ENCODE peak calls at places on chromosomes 7 and 10, in five cellular contexts. One of them, this sample, is unnamed.

GRCh38 chr10:4984971-4985594 is 18.6 kb downstream of the AKR1C2 start:
- DNase-seq in stomach: no peak
- DNase-seq in aorta: no peak
- DNase-seq in mucosa of descending colon: no peak
- DNase-seq in lung: no peak
- DNase-seq in this sample: no peak

GRCh38 chr7:40008218-40008815 is 58.3 kb downstream of the CDK13 start:
- DNase-seq in stomach: no peak
- DNase-seq in aorta: no peak
- DNase-seq in mucosa of descending colon: no peak
- DNase-seq in lung: no peak
- DNase-seq in this sample: no peak

GRCh38 chr7:18153183-18153748 is 125.6 kb upstream of the PRPS1L1 start:
- DNase-seq in stomach: no peak
- DNase-seq in aorta: no peak
- DNase-seq in mucosa of descending colon: no peak
- DNase-seq in lung: no peak
- DNase-seq in this sample: peak

GRCh38 chr7:926061-927030 is 28.1 kb downstream of the ADAP1 start:
- DNase-seq in stomach: peak
- DNase-seq in aorta: peak
- DNase-seq in mucosa of descending colon: peak
- DNase-seq in lung: no peak
- DNase-seq in this sample: no peak

GRCh38 chr10:28945959-28946358 is 268.6 kb downstream of the BAMBI start:
- DNase-seq in stomach: no peak
- DNase-seq in aorta: no peak
- DNase-seq in mucosa of descending colon: no peak
- DNase-seq in lung: no peak
- DNase-seq in this sample: no peak

GRCh38 chr10:125392140-125392539 is 231.8 kb upstream of the CTBP2 start:
- DNase-seq in stomach: no peak
- DNase-seq in aorta: no peak
- DNase-seq in mucosa of descending colon: no peak
- DNase-seq in lung: no peak
- DNase-seq in this sample: no peak

GRCh38 chr10:12396567-12396966 is 47.2 kb downstream of the CAMK1D start:
- DNase-seq in stomach: no peak
- DNase-seq in aorta: no peak
- DNase-seq in mucosa of descending colon: no peak
- DNase-seq in lung: no peak
- DNase-seq in this sample: no peak

GRCh38 chr7:29239638-29240037 is 45.1 kb downstream of the CHN2 start:
- DNase-seq in stomach: no peak
- DNase-seq in aorta: no peak
- DNase-seq in mucosa of descending colon: peak
- DNase-seq in lung: no peak
- DNase-seq in this sample: no peak

GRCh38 chr10:91196268-91197043 is 24.0 kb upstream of the PCGF5 start:
- DNase-seq in stomach: no peak
- DNase-seq in aorta: no peak
- DNase-seq in mucosa of descending colon: no peak
- DNase-seq in lung: no peak
- DNase-seq in this sample: no peak

GRCh38 chr10:31977440-31978157 is 49.0 kb upstream of the ARHGAP12 start:
- DNase-seq in stomach: no peak
- DNase-seq in aorta: no peak
- DNase-seq in mucosa of descending colon: no peak
- DNase-seq in lung: no peak
- DNase-seq in this sample: no peak

GRCh38 chr10:10824611-10825148 is 193.0 kb upstream of the CELF2 start:
- DNase-seq in stomach: no peak
- DNase-seq in aorta: peak
- DNase-seq in mucosa of descending colon: no peak
- DNase-seq in lung: peak
- DNase-seq in this sample: peak

GRCh38 chr10:124381011-124381591 is 37.6 kb downstream of the OAT start:
- DNase-seq in stomach: no peak
- DNase-seq in aorta: peak
- DNase-seq in mucosa of descending colon: no peak
- DNase-seq in lung: no peak
- DNase-seq in this sample: no peak

GRCh38 chr10:14617850-14618249 is 156.8 kb downstream of the FAM107B start:
- DNase-seq in stomach: no peak
- DNase-seq in aorta: no peak
- DNase-seq in mucosa of descending colon: no peak
- DNase-seq in lung: no peak
- DNase-seq in this sample: no peak

GRCh38 chr10:124165827-124166226 is 72.4 kb upstream of the CHST15 start:
- DNase-seq in stomach: no peak
- DNase-seq in aorta: no peak
- DNase-seq in mucosa of descending colon: no peak
- DNase-seq in lung: no peak
- DNase-seq in this sample: no peak

GRCh38 chr7:45920543-45921380 is at the start of gene IGFBP3:
- DNase-seq in stomach: no peak
- DNase-seq in aorta: peak
- DNase-seq in mucosa of descending colon: peak
- DNase-seq in lung: no peak
- DNase-seq in this sample: peak

GRCh38 chr10:124949543-124949942 is 7.6 kb downstream of the ZRANB1 start:
- DNase-seq in stomach: no peak
- DNase-seq in aorta: no peak
- DNase-seq in mucosa of descending colon: no peak
- DNase-seq in lung: no peak
- DNase-seq in this sample: no peak

GRCh38 chr7:33459340-33459751 is 330.0 kb downstream of the BBS9 start:
- DNase-seq in stomach: no peak
- DNase-seq in aorta: no peak
- DNase-seq in mucosa of descending colon: peak
- DNase-seq in lung: no peak
- DNase-seq in this sample: peak

GRCh38 chr7:95509199-95509598 is 23.5 kb downstream of the ASB4 start:
- DNase-seq in stomach: no peak
- DNase-seq in aorta: no peak
- DNase-seq in mucosa of descending colon: peak
- DNase-seq in lung: no peak
- DNase-seq in this sample: no peak

GRCh38 chr7:105020926-105021325 is 6.9 kb downstream of the KMT2E start:
- DNase-seq in stomach: no peak
- DNase-seq in aorta: no peak
- DNase-seq in mucosa of descending colon: no peak
- DNase-seq in lung: no peak
- DNase-seq in this sample: no peak

GRCh38 chr10:61404771-61405170 is 48.4 kb downstream of the TMEM26 start:
- DNase-seq in stomach: no peak
- DNase-seq in aorta: no peak
- DNase-seq in mucosa of descending colon: no peak
- DNase-seq in lung: no peak
- DNase-seq in this sample: no peak

GRCh38 chr7:17462059-17462695 is 163.7 kb downstream of the AHR start:
- DNase-seq in stomach: no peak
- DNase-seq in aorta: no peak
- DNase-seq in mucosa of descending colon: no peak
- DNase-seq in lung: no peak
- DNase-seq in this sample: no peak

GRCh38 chr10:103476046-103476768 is 2.8 kb downstream of the CALHM3 start:
- DNase-seq in stomach: no peak
- DNase-seq in aorta: peak
- DNase-seq in mucosa of descending colon: no peak
- DNase-seq in lung: no peak
- DNase-seq in this sample: peak

GRCh38 chr10:124612611-124613498 is 131.3 kb downstream of the FAM53B start:
- DNase-seq in stomach: no peak
- DNase-seq in aorta: no peak
- DNase-seq in mucosa of descending colon: no peak
- DNase-seq in lung: no peak
- DNase-seq in this sample: peak

GRCh38 chr7:46695045-46695708 is 774.1 kb upstream of the IGFBP3 start:
- DNase-seq in stomach: peak
- DNase-seq in aorta: no peak
- DNase-seq in mucosa of descending colon: no peak
- DNase-seq in lung: no peak
- DNase-seq in this sample: no peak

GRCh38 chr10:78258303-78259030 is 224.8 kb downstream of the RPS24 start:
- DNase-seq in stomach: no peak
- DNase-seq in aorta: no peak
- DNase-seq in mucosa of descending colon: no peak
- DNase-seq in lung: peak
- DNase-seq in this sample: no peak

GRCh38 chr7:108167460-108167859 is 37.3 kb upstream of the LAMB4 start:
- DNase-seq in stomach: no peak
- DNase-seq in aorta: no peak
- DNase-seq in mucosa of descending colon: no peak
- DNase-seq in lung: no peak
- DNase-seq in this sample: no peak
- H3K4me3 ChIP-seq in stomach: peak
- H3K4me3 ChIP-seq in aorta: no peak
- H3K4me3 ChIP-seq in mucosa of descending colon: no peak
- H3K4me3 ChIP-seq in lung: no peak
- H3K4me3 ChIP-seq in this sample: no peak

GRCh38 chr7:53604201-53604600 is 568.8 kb downstream of the POM121L12 start:
- DNase-seq in stomach: no peak
- DNase-seq in aorta: no peak
- DNase-seq in mucosa of descending colon: no peak
- DNase-seq in lung: no peak
- DNase-seq in this sample: no peak

GRCh38 chr7:53611043-53611442 is 575.6 kb downstream of the POM121L12 start:
- DNase-seq in stomach: no peak
- DNase-seq in aorta: no peak
- DNase-seq in mucosa of descending colon: no peak
- DNase-seq in lung: no peak
- DNase-seq in this sample: no peak

GRCh38 chr7:53607961-53608360 is 572.5 kb downstream of the POM121L12 start:
- DNase-seq in stomach: no peak
- DNase-seq in aorta: no peak
- DNase-seq in mucosa of descending colon: no peak
- DNase-seq in lung: no peak
- DNase-seq in this sample: no peak

GRCh38 chr7:53609185-53609584 is 573.8 kb downstream of the POM121L12 start:
- DNase-seq in stomach: no peak
- DNase-seq in aorta: no peak
- DNase-seq in mucosa of descending colon: no peak
- DNase-seq in lung: no peak
- DNase-seq in this sample: no peak
- H3K4me3 ChIP-seq in stomach: no peak
- H3K4me3 ChIP-seq in aorta: no peak
- H3K4me3 ChIP-seq in mucosa of descending colon: no peak
- H3K4me3 ChIP-seq in lung: no peak
- H3K4me3 ChIP-seq in this sample: no peak

DNA sequence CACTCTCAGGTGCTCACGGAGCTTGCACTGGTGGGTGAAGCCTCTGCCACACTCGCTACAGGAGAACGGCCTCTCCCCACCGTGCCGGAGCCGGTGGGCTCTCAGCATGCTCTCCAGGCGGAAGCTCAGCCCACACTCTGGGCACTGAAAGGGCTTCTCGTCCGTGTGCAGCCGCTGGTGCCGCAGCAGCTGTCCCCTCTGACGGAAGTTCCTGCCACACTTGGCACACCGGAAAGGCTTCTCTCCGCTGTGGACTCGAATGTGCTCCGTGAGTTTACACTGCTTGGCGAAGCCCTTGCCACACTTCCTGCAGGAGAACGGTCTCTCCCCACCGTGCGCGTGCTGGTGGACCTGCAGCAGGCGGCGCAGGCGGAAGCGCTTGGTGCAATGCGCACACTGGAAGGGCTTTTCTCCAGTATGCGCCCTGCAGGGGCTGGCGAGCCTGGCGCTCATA is 19.3 kb downstream of the ZNF786 start:
- DNase-seq in stomach: no peak
- DNase-seq in aorta: peak
- DNase-seq in mucosa of descending colon: no peak
- DNase-seq in lung: no peak
- DNase-seq in this sample: no peak
- H3K4me3 ChIP-seq in stomach: no peak
- H3K4me3 ChIP-seq in aorta: no peak
- H3K4me3 ChIP-seq in mucosa of descending colon: no peak
- H3K4me3 ChIP-seq in lung: no peak
- H3K4me3 ChIP-seq in this sample: peak

GRCh38 chr10:114239117-114239993 is at the start of gene VWA2:
- DNase-seq in stomach: peak
- DNase-seq in aorta: no peak
- DNase-seq in mucosa of descending colon: peak
- DNase-seq in lung: peak
- DNase-seq in this sample: peak
- H3K4me3 ChIP-seq in stomach: peak
- H3K4me3 ChIP-seq in aorta: peak
- H3K4me3 ChIP-seq in mucosa of descending colon: no peak
- H3K4me3 ChIP-seq in lung: peak
- H3K4me3 ChIP-seq in this sample: peak

GRCh38 chr7:13980474-13980873 is 9.0 kb downstream of the ETV1 start:
- DNase-seq in stomach: no peak
- DNase-seq in aorta: no peak
- DNase-seq in mucosa of descending colon: no peak
- DNase-seq in lung: no peak
- DNase-seq in this sample: no peak
- H3K4me3 ChIP-seq in stomach: no peak
- H3K4me3 ChIP-seq in aorta: no peak
- H3K4me3 ChIP-seq in mucosa of descending colon: no peak
- H3K4me3 ChIP-seq in lung: no peak
- H3K4me3 ChIP-seq in this sample: no peak

GRCh38 chr7:151787348-151787747 is 89.6 kb downstream of the PRKAG2 start:
- DNase-seq in stomach: no peak
- DNase-seq in aorta: no peak
- DNase-seq in mucosa of descending colon: no peak
- DNase-seq in lung: no peak
- DNase-seq in this sample: no peak

GRCh38 chr7:151783958-151784575 is 92.8 kb downstream of the PRKAG2 start:
- DNase-seq in stomach: no peak
- DNase-seq in aorta: peak
- DNase-seq in mucosa of descending colon: no peak
- DNase-seq in lung: no peak
- DNase-seq in this sample: no peak

GRCh38 chr7:151784843-151785680 is 91.9 kb downstream of the PRKAG2 start:
- DNase-seq in stomach: no peak
- DNase-seq in aorta: peak
- DNase-seq in mucosa of descending colon: no peak
- DNase-seq in lung: no peak
- DNase-seq in this sample: no peak

GRCh38 chr7:151786241-151786640 is 90.7 kb downstream of the PRKAG2 start:
- DNase-seq in stomach: no peak
- DNase-seq in aorta: peak
- DNase-seq in mucosa of descending colon: no peak
- DNase-seq in lung: no peak
- DNase-seq in this sample: no peak

DNA sequence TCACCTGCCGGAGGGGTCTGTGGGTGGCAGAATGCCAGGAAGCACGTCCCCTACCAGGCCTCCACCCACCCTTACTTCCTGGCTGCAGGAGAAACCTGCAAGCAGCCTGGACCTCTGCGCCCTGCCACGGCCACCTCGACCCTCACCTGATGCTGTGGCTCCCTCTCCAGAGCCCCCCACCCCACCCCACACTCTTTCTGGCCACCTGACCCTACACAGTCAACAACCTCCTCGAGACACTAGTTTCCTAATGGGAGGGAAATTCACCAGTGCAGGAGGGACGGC is 91.3 kb downstream of the PRKAG2 start:
- DNase-seq in stomach: no peak
- DNase-seq in aorta: no peak
- DNase-seq in mucosa of descending colon: no peak
- DNase-seq in lung: no peak
- DNase-seq in this sample: no peak
- H3K4me3 ChIP-seq in stomach: no peak
- H3K4me3 ChIP-seq in aorta: no peak
- H3K4me3 ChIP-seq in mucosa of descending colon: no peak
- H3K4me3 ChIP-seq in lung: no peak
- H3K4me3 ChIP-seq in this sample: no peak